ENCODE peak calls at places on chromosomes 6 and 20, in six cellular contexts. V is HTR-8/SVneo; J is HT-29; Y is aorta; W is activated CD4-positive, alpha-beta T cell treated with anti-CD3 and anti-CD28 coated beads, Interleukin-2, amount 50 U/mL, for 1 hour; D is uterus. Z is an unnamed sample.

GRCh38 chr6:161199845-161200244 is 74.0 kb downstream of the AGPAT4 start:
- DNase-seq in V (no peak), J (no peak), Y (no peak), W (no peak), D (no peak), Z (no peak)

GRCh38 chr6:157107915-157108651 is 215.2 kb downstream of the TMEM242 start:
- DNase-seq in V (peak), J (peak), Y (no peak), W (no peak), D (no peak), Z (no peak)

GRCh38 chr6:169800668-169801395 is 49.4 kb downstream of the ERMARD start:
- DNase-seq in V (peak), J (no peak), Y (no peak), W (no peak), D (no peak), Z (no peak)

GRCh38 chr6:146950351-146950835 is 253.8 kb upstream of the STXBP5 start:
- DNase-seq in V (peak), J (peak), Y (no peak), W (no peak), D (no peak), Z (peak)

GRCh38 chr6:166046232-166046631 is 121.4 kb downstream of the TBXT start:
- DNase-seq in V (peak), J (no peak), Y (no peak), W (no peak), D (no peak), Z (no peak)

GRCh38 chr6:157481189-157481864 is 100.3 kb downstream of the ZDHHC14 start:
- DNase-seq in V (no peak), J (no peak), Y (no peak), W (no peak), D (no peak), Z (no peak)

GRCh38 chr6:6901205-6901719 is 206.5 kb upstream of the RREB1 start:
- DNase-seq in V (no peak), J (no peak), Y (no peak), W (no peak), D (no peak), Z (no peak)

GRCh38 chr20:57224641-57225138 is 41.8 kb downstream of the BMP7 start:
- DNase-seq in V (no peak), J (no peak), Y (no peak), W (no peak), D (no peak), Z (no peak)

GRCh38 chr6:1244278-1244677 is 67.6 kb upstream of the FOXQ1 start:
- DNase-seq in V (no peak), J (no peak), Y (no peak), W (no peak), D (no peak), Z (no peak)

GRCh38 chr6:99606670-99607415 is at the start of gene PRDM13:
- DNase-seq in V (no peak), J (no peak), Y (no peak), W (no peak), D (no peak), Z (no peak)

GRCh38 chr6:165721349-165721748 is 58.3 kb upstream of the PDE10A start:
- DNase-seq in V (no peak), J (no peak), Y (no peak), W (no peak), D (no peak), Z (no peak)

GRCh38 chr6:129393659-129394058 is 316.3 kb downstream of the ARHGAP18 start:
- DNase-seq in V (no peak), J (no peak), Y (no peak), W (no peak), D (no peak), Z (no peak)

GRCh38 chr20:45279992-45280391 is 25.6 kb upstream of the SLPI start:
- DNase-seq in V (no peak), J (no peak), Y (no peak), W (no peak), D (no peak), Z (no peak)

Z was measured in activated T-helper 1 cell treated with anti-CD3 and anti-CD28 coated beads, Interleukin-12 subunit alpha, Interleukin-12 subunit beta, Interleukin-2, Interleukin-4 antibody, amounts not matched to agents 30 ng/mL and 10 ng/mL and 1 ng/mL, durations not matched to agents 14 hours and 24 hours and 36 hours.